ENCODE peak calls at places on chromosomes 6 and 20, in five cellular contexts. Q is NCI-H345; N is stimulated activated CD4-positive, alpha-beta T cell treated with anti-CD3 and anti-CD28 coated beads, Interleukin-4, amount 100 ng/mL, for 48 hours; I is T-helper 2 cell; F is occipital lobe. M is an unnamed sample.

GRCh38 chr6:37532122-37532521 is 32.4 kb upstream of the CCDC167 start:
- DNase-seq in Q (no peak), N (no peak), I (no peak), F (no peak), M (no peak)

GRCh38 chr6:42704251-42704936 is 18.0 kb downstream of the PRPH2 start:
- DNase-seq in Q (no peak), N (no peak), I (no peak), F (no peak), M (no peak)

GRCh38 chr6:22838346-22838745 is 269.0 kb downstream of the HDGFL1 start:
- DNase-seq in Q (no peak), N (no peak), I (no peak), F (no peak), M (no peak)

GRCh38 chr20:25024171-25024570 is 31.6 kb upstream of the APMAP start:
- DNase-seq in Q (no peak), N (no peak), I (no peak), F (no peak), M (no peak)

GRCh38 chr20:47355489-47356219 is 845 bp downstream of the ZMYND8 start:
- DNase-seq in Q (peak), N (no peak), I (no peak), F (peak), M (no peak)

GRCh38 chr6:111952821-111953535 is 79.7 kb upstream of the FYN start:
- DNase-seq in Q (peak), N (no peak), I (no peak), F (no peak), M (no peak)

GRCh38 chr6:39999006-39999867 is 65.0 kb upstream of the MOCS1 start:
- DNase-seq in Q (no peak), N (no peak), I (no peak), F (no peak), M (no peak)

GRCh38 chr20:50323209-50323608 is 132.6 kb downstream of the CEBPB start:
- DNase-seq in Q (no peak), N (no peak), I (no peak), F (no peak), M (no peak)

GRCh38 chr6:44500074-44500473 is 112.6 kb downstream of the CDC5L start:
- DNase-seq in Q (no peak), N (no peak), I (no peak), F (no peak), M (no peak)

GRCh38 chr6:136611133-136611532 is 60.9 kb upstream of the MAP7 start:
- DNase-seq in Q (no peak), N (no peak), I (no peak), F (no peak), M (no peak)

GRCh38 chr6:72894091-72894490 is 272.2 kb downstream of the KCNQ5 start:
- DNase-seq in Q (peak), N (no peak), I (no peak), F (no peak), M (no peak)

GRCh38 chr20:461254-462198 is 807 bp downstream of the TBC1D20 start:
- DNase-seq in Q (peak), N (peak), I (peak), F (no peak), M (no peak)

GRCh38 chr6:46653439-46653942 is 716 bp downstream of the SLC25A27 start:
- DNase-seq in Q (no peak), N (no peak), I (no peak), F (no peak), M (no peak)

GRCh38 chr6:150747155-150747554 is 118.3 kb upstream of the MTHFD1L start:
- DNase-seq in Q (no peak), N (no peak), I (no peak), F (no peak), M (no peak)

GRCh38 chr6:164276211-164276610 is 861.7 kb downstream of the QKI start:
- DNase-seq in Q (no peak), N (no peak), I (no peak), F (no peak), M (no peak)

GRCh38 chr20:56328861-56329260 is 29.9 kb upstream of the FAM210B start:
- DNase-seq in Q (no peak), N (no peak), I (no peak), F (no peak), M (no peak)

GRCh38 chr6:29671026-29671425 is 9.9 kb downstream of the ZFP57 start:
- DNase-seq in Q (no peak), N (no peak), I (no peak), F (no peak), M (no peak)

GRCh38 chr6:72363844-72364740 is 257.8 kb upstream of the KCNQ5 start:
- DNase-seq in Q (no peak), N (no peak), I (no peak), F (peak), M (no peak)

GRCh38 chr6:146876271-146877151 is 277.7 kb downstream of the ADGB start:
- DNase-seq in Q (no peak), N (no peak), I (no peak), F (no peak), M (peak)

GRCh38 chr6:44072452-44072958 is 54.7 kb downstream of the MRPL14 start:
- DNase-seq in Q (no peak), N (no peak), I (no peak), F (no peak), M (no peak)

GRCh38 chr6:134060491-134061106 is 8.2 kb upstream of the SLC2A12 start:
- DNase-seq in Q (no peak), N (no peak), I (no peak), F (no peak), M (no peak)

GRCh38 chr6:3194535-3195376 is 32.7 kb downstream of the TUBB2B start:
- DNase-seq in Q (no peak), N (no peak), I (no peak), F (peak), M (no peak)

GRCh38 chr6:92888316-92888715 is 531.0 kb downstream of the EPHA7 start:
- DNase-seq in Q (no peak), N (no peak), I (no peak), F (no peak), M (no peak)

GRCh38 chr6:142342986-142343385 is 41.2 kb downstream of the ADGRG6 start:
- DNase-seq in Q (no peak), N (no peak), I (no peak), F (no peak), M (no peak)

GRCh38 chr6:111024661-111025060 is 42.8 kb downstream of the RPF2 start:
- DNase-seq in Q (no peak), N (no peak), I (no peak), F (no peak), M (no peak)

GRCh38 chr20:40659567-40659966 is 29.5 kb downstream of the MAFB start:
- DNase-seq in Q (no peak), N (no peak), I (no peak), F (no peak), M (no peak)

GRCh38 chr6:169618526-169619490 is 83.0 kb downstream of the WDR27 start:
- DNase-seq in Q (no peak), N (no peak), I (no peak), F (no peak), M (no peak)

GRCh38 chr6:27605401-27606342 is 132.8 kb upstream of the ZNF184 start:
- DNase-seq in Q (no peak), N (peak), I (no peak), F (no peak), M (no peak)

GRCh38 chr20:50670126-50670862 is 21.0 kb downstream of the RIPOR3 start:
- DNase-seq in Q (peak), N (no peak), I (no peak), F (no peak), M (no peak)

GRCh38 chr6:116476021-116476678 is 15.0 kb downstream of the CALHM6 start:
- DNase-seq in Q (no peak), N (no peak), I (no peak), F (no peak), M (no peak)

GRCh38 chr20:18794428-18794787 is 19.2 kb upstream of the SCP2D1 start:
- DNase-seq in Q (no peak), N (no peak), I (no peak), F (no peak), M (no peak)

GRCh38 chr6:119259027-119259426 is 90.5 kb downstream of the MAN1A1 start:
- DNase-seq in Q (no peak), N (no peak), I (no peak), F (no peak), M (no peak)

GRCh38 chr6:28922004-28922840 is 1.6 kb downstream of the TRIM27 start:
- DNase-seq in Q (peak), N (no peak), I (peak), F (no peak), M (no peak)

GRCh38 chr6:167165887-167166471 is 8.2 kb upstream of the GPR31 start:
- DNase-seq in Q (no peak), N (no peak), I (no peak), F (no peak), M (no peak)

GRCh38 chr20:62232764-62233645 is 5.3 kb upstream of the OSBPL2 start:
- DNase-seq in Q (no peak), N (no peak), I (no peak), F (no peak), M (no peak)

GRCh38 chr6:126069457-126069856 is 83.1 kb downstream of the TRMT11 start:
- DNase-seq in Q (no peak), N (no peak), I (no peak), F (no peak), M (no peak)

GRCh38 chr6:97438011-97438671 is 155.1 kb upstream of the MMS22L start:
- DNase-seq in Q (no peak), N (no peak), I (no peak), F (no peak), M (no peak)

GRCh38 chr6:2978923-2979322 is 7.6 kb upstream of the SERPINB6 start:
- DNase-seq in Q (no peak), N (no peak), I (no peak), F (no peak), M (no peak)

GRCh38 chr6:121435444-121436069 is at the start of gene GJA1:
- DNase-seq in Q (no peak), N (no peak), I (no peak), F (no peak), M (no peak)